ENCODE peak calls at places on chromosomes 12 and 14, in nine cellular contexts. L is naive thymus-derived CD4-positive, alpha-beta T cell; C is CD4-positive, CD25-positive, alpha-beta regulatory T cell; G is IMR-90; W is A549; B is lung; V is K562; O is psoas muscle; Q is SK-N-SH. X is an unnamed sample. For H3K4me1 and H3K9me3, the result is how much of the 10 kb centered on the place peaks cover.

GRCh38 chr12:122961551-122962329 is 4.5 kb downstream of the ABCB9 start:
- DNase-seq in B (no peak), O (no peak), L (no peak), W (no peak), C (no peak), V (no peak), Q (no peak), G (no peak), X (no peak)

GRCh38 chr14:93005838-93006237 is 82.9 kb downstream of the CHGA start:
- DNase-seq in B (no peak), L (no peak), G (no peak), W (no peak), Q (no peak), V (no peak), O (no peak), C (no peak), X (no peak)

GRCh38 chr14:58871972-58872530 is 234.3 kb downstream of the DACT1 start:
- DNase-seq in O (no peak), V (no peak), C (no peak), W (peak), L (no peak), B (no peak), G (peak), Q (no peak), X (no peak)

GRCh38 chr14:32596390-32596789 is 267.3 kb downstream of the AKAP6 start:
- DNase-seq in L (no peak), C (no peak), G (no peak), W (no peak), O (no peak), V (no peak), Q (no peak), B (no peak), X (no peak)

GRCh38 chr12:131950182-131950913 is 606 bp downstream of the EP400 start:
- DNase-seq in V (peak), Q (peak), C (peak), L (no peak), O (peak), B (no peak), W (no peak), G (no peak), X (no peak)

GRCh38 chr12:117300131-117300530 is 61.3 kb downstream of the NOS1 start:
- DNase-seq in W (no peak), C (no peak), V (no peak), O (no peak), G (no peak), Q (no peak), B (no peak), L (no peak), X (no peak)

GRCh38 chr14:80186301-80186800 is 25.0 kb downstream of the DIO2 start:
- DNase-seq in O (no peak), G (no peak), W (no peak), Q (no peak), V (no peak), C (no peak), L (no peak), B (no peak), X (no peak)

GRCh38 chr14:97024300-97024699 is 227.1 kb downstream of the VRK1 start:
- DNase-seq in G (no peak), V (no peak), L (no peak), C (no peak), W (no peak), Q (no peak), O (no peak), B (no peak), X (no peak)

GRCh38 chr12:12333980-12334709 is 15.9 kb downstream of the MANSC1 start:
- DNase-seq in G (peak), W (peak), O (peak), Q (peak), L (peak), V (peak), C (peak), B (peak), X (no peak)

GRCh38 chr14:91649930-91650329 is 82.0 kb downstream of the CATSPERB start:
- DNase-seq in Q (peak), C (peak), V (no peak), O (no peak), L (peak), B (no peak), G (peak), W (peak), X (no peak)

GRCh38 chr12:67469666-67470065 is 178.9 kb upstream of the DYRK2 start:
- DNase-seq in O (no peak), L (peak), W (no peak), B (no peak), V (no peak), Q (no peak), G (no peak), C (no peak), X (no peak)

GRCh38 chr14:68140111-68140741 is 320.6 kb downstream of the RAD51B start:
- DNase-seq in O (no peak), Q (no peak), V (no peak), B (peak), L (no peak), W (peak), C (no peak), G (peak), X (no peak)

GRCh38 chr14:89186850-89187376 is 230.1 kb downstream of the FOXN3 start:
- DNase-seq in G (peak), V (no peak), C (no peak), W (no peak), B (no peak), Q (no peak), L (no peak), O (no peak), X (no peak)

GRCh38 chr14:58299665-58300202 is 1.4 kb downstream of the ARID4A start:
- DNase-seq in O (no peak), V (no peak), G (no peak), B (no peak), W (no peak), L (no peak), C (peak), Q (no peak), X (no peak)

GRCh38 chr12:2054091-2055018 is 1.6 kb downstream of the CACNA1C start:
- DNase-seq in C (no peak), Q (peak), L (no peak), G (no peak), W (no peak), B (no peak), V (no peak), O (no peak), X (no peak)

GRCh38 chr14:100531591-100532121 is 55.6 kb downstream of the BEGAIN start:
- DNase-seq in V (no peak), Q (peak), C (no peak), W (no peak), G (no peak), B (peak), L (no peak), O (no peak), X (no peak)

GRCh38 chr12:115194448-115194847 is 510.5 kb upstream of the TBX3 start:
- DNase-seq in Q (no peak), G (no peak), W (no peak), C (no peak), L (no peak), O (no peak), V (no peak), B (no peak), X (no peak)

GRCh38 chr14:92217956-92218355 is 96.2 kb downstream of the CPSF2 start:
- DNase-seq in V (no peak), W (no peak), G (no peak), B (no peak), L (no peak), C (no peak), O (no peak), Q (no peak), X (no peak)

GRCh38 chr12:108768591-108769500 is 37.5 kb upstream of the CORO1C start:
- DNase-seq in C (peak), V (peak), O (peak), Q (peak), B (peak), L (peak), G (no peak), W (peak), X (no peak)

GRCh38 chr12:97805086-97805485 is 342.5 kb downstream of the RMST start:
- DNase-seq in C (no peak), Q (no peak), V (no peak), W (no peak), B (no peak), G (no peak), O (no peak), L (no peak), X (no peak)

GRCh38 chr12:97800561-97800960 is 338.0 kb downstream of the RMST start:
- DNase-seq in G (no peak), O (no peak), C (no peak), B (no peak), V (no peak), L (no peak), W (no peak), Q (no peak), X (no peak)

DNA sequence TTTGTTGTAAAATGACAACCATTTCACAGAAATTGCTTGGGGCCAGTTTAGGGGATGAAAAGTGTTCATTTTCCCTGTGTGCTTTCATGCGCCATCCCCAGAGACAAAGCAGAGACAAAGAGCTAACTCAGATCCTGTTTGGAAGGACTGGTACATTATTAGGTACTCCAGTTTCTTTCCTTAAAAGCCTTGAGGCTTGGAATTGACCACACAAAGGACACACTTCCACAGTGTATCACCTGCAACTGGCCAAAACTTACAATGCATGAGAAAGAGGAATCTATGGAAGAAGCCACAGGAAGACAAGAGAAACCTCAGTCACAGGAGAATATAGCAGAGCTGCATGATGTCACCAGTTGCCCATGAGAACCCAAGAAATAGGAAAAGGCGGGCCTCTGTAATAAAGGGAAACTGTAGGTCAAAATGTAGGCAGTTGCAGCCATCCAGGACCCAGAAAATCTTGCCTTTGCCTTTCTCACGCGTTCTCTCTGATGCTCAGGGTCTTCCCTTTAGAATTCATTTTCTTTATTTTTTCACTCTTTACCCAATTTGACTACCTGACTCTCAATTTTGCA is 339.0 kb downstream of the RMST start:
- DNase-seq in V (no peak), O (no peak), L (no peak), G (no peak), W (no peak), C (no peak), B (no peak), Q (no peak), X (no peak)
- H3K4me1 ChIP-seq in V (under half), O (under half), L (under half), G (under half), W (under half), C (under half), B (under half), Q (under half), X (under half)

GRCh38 chr14:43215524-43215923 is 1291.6 kb downstream of the FSCB start:
- DNase-seq in L (no peak), W (no peak), G (no peak), O (no peak), B (no peak), C (no peak), V (no peak), Q (no peak), X (no peak)
- H3K9me3 ChIP-seq in L (under half), W (under half), G (under half), O (under half), B (under half), C (under half), V (under half), Q (under half), X (under half)

GRCh38 chr14:35287481-35288013 is 4.6 kb upstream of the PSMA6 start:
- DNase-seq in V (no peak), B (no peak), L (no peak), C (peak), G (no peak), W (no peak), O (no peak), Q (no peak), X (no peak)
- H3K4me1 ChIP-seq in V (under half), B (under half), L (under half), C (under half), G (under half), W (under half), O (under half), Q (under half), X (under half)

GRCh38 chr12:34303091-34303870 is 281.0 kb downstream of the ALG10 start:
- DNase-seq in L (no peak), O (no peak), V (no peak), B (no peak), G (no peak), C (no peak), W (no peak), Q (no peak), X (no peak)
- H3K9me3 ChIP-seq in L (half or more), O (under half), V (under half), B (under half), G (half or more), C (half or more), W (under half), Q (under half), X (under half)

GRCh38 chr12:57135939-57136338 is 7.7 kb downstream of the LRP1 start:
- DNase-seq in G (peak), O (peak), Q (peak), B (no peak), L (no peak), W (no peak), C (no peak), V (no peak), X (no peak)
- H3K4me1 ChIP-seq in G (half or more), O (under half), Q (under half), B (under half), L (under half), W (under half), C (under half), V (under half), X (under half)

GRCh38 chr14:19878029-19878642 is 3.2 kb downstream of the OR4K2 start:
- DNase-seq in B (no peak), V (peak), O (no peak), L (no peak), Q (peak), W (peak), G (no peak), C (peak), X (no peak)
- H3K9me3 ChIP-seq in B (under half), V (under half), O (under half), L (under half), Q (under half), W (under half), G (under half), C (under half), X (under half)

X was measured in iPS DF 6.9.